ENCODE peak calls at places on chromosome 19, in ten cellular contexts. R is heart right ventricle, B is HFF-Myc, F is pancreas, W is thoracic aorta, P is gastrocnemius medialis, J is mammary epithelial cell, T is lower leg skin, G is cardiac muscle cell, U is natural killer cell. E is an unnamed sample.

GRCh38 chr19:34712606-34713261 is 21.3 kb upstream of the ZNF181 start:
- DNase-seq in R (peak), B (peak), F (no peak), W (no peak), P (peak), J (peak), T (no peak), G (peak), U (peak), E (peak)

GRCh38 chr19:46710687-46711086 is 6.2 kb downstream of the PRKD2 start:
- DNase-seq in R (no peak), B (no peak), F (no peak), W (no peak), P (no peak), J (no peak), T (no peak), G (no peak), U (no peak), E (no peak)

GRCh38 chr19:18804643-18805042 is 13.5 kb upstream of the COMP start:
- DNase-seq in R (no peak), B (no peak), F (no peak), W (no peak), P (no peak), J (no peak), T (no peak), G (no peak), U (no peak), E (no peak)

GRCh38 chr19:47445937-47446402 is 25.7 kb downstream of the SLC8A2 start:
- DNase-seq in R (no peak), B (no peak), F (peak), W (no peak), P (no peak), J (no peak), T (peak), G (peak), U (peak), E (peak)

GRCh38 chr19:3375221-3376088 is 9.1 kb downstream of the NFIC start:
- DNase-seq in R (peak), B (no peak), F (peak), W (peak), P (peak), J (no peak), T (peak), G (no peak), U (no peak), E (no peak)

GRCh38 chr19:11581740-11582139 is 4.3 kb upstream of the ACP5 start:
- DNase-seq in R (no peak), B (no peak), F (no peak), W (no peak), P (no peak), J (no peak), T (no peak), G (no peak), U (no peak), E (no peak)

GRCh38 chr19:43997631-43998290 is 5.0 kb upstream of the ZNF230 start:
- DNase-seq in R (peak), B (no peak), F (no peak), W (no peak), P (no peak), J (peak), T (no peak), G (no peak), U (no peak), E (no peak)

GRCh38 chr19:11781295-11782057 is 14.7 kb downstream of the ZNF441 start:
- DNase-seq in R (no peak), B (no peak), F (no peak), W (no peak), P (no peak), J (no peak), T (no peak), G (no peak), U (no peak), E (no peak)

GRCh38 chr19:29259153-29259552 is 46.2 kb upstream of the UQCRFS1 start:
- DNase-seq in R (no peak), B (no peak), F (no peak), W (no peak), P (no peak), J (no peak), T (peak), G (no peak), U (no peak), E (no peak)

GRCh38 chr19:2303209-2303798 is 4.7 kb downstream of the LINGO3 start:
- DNase-seq in R (no peak), B (no peak), F (no peak), W (no peak), P (no peak), J (no peak), T (no peak), G (no peak), U (no peak), E (no peak)

GRCh38 chr19:15419413-15420025 is 731 bp upstream of the AKAP8L start:
- DNase-seq in R (no peak), B (no peak), F (no peak), W (no peak), P (no peak), J (no peak), T (no peak), G (no peak), U (no peak), E (no peak)

GRCh38 chr19:18610245-18610555 is 2.5 kb upstream of the TMEM59L start:
- DNase-seq in R (no peak), B (no peak), F (no peak), W (no peak), P (no peak), J (no peak), T (no peak), G (no peak), U (no peak), E (no peak)

GRCh38 chr19:47447470-47448359 is 24.0 kb downstream of the SLC8A2 start:
- DNase-seq in R (no peak), B (no peak), F (peak), W (no peak), P (no peak), J (peak), T (no peak), G (peak), U (peak), E (peak)

GRCh38 chr19:19558636-19559035 is 20.6 kb downstream of the CILP2 start:
- DNase-seq in R (no peak), B (no peak), F (no peak), W (no peak), P (no peak), J (no peak), T (no peak), G (no peak), U (no peak), E (no peak)

GRCh38 chr19:10074153-10074552 is 12.0 kb upstream of the SHFL start:
- DNase-seq in R (no peak), B (no peak), F (no peak), W (no peak), P (no peak), J (peak), T (no peak), G (no peak), U (no peak), E (no peak)
- TF ChIP-seq CTCF in R (no peak), B (peak), F (no peak), W (no peak), P (no peak), J (peak), T (no peak), G (peak), U (peak), E (peak)

GRCh38 chr19:4534836-4535658 is at the start of gene PLIN5:
- DNase-seq in R (peak), B (peak), F (peak), W (no peak), P (peak), J (no peak), T (no peak), G (peak), U (no peak), E (peak)
- TF ChIP-seq CTCF in R (no peak), B (no peak), F (no peak), W (no peak), P (peak), J (no peak), T (no peak), G (no peak), U (no peak), E (no peak)

GRCh38 chr19:41588497-41589209 is 12.7 kb downstream of the CEACAM21 start:
- DNase-seq in R (peak), B (peak), F (no peak), W (no peak), P (no peak), J (peak), T (no peak), G (peak), U (no peak), E (peak)
- TF ChIP-seq CTCF in R (no peak), B (no peak), F (no peak), W (no peak), P (no peak), J (no peak), T (no peak), G (no peak), U (no peak), E (no peak)

GRCh38 chr19:39413903-39414608 is 1.6 kb downstream of the PLEKHG2 start:
- DNase-seq in R (no peak), B (no peak), F (peak), W (no peak), P (no peak), J (no peak), T (peak), G (peak), U (no peak), E (peak)

GRCh38 chr19:39413269-39413902 is 917 bp downstream of the PLEKHG2 start:
- DNase-seq in R (peak), B (no peak), F (peak), W (no peak), P (no peak), J (no peak), T (peak), G (peak), U (peak), E (peak)

GRCh38 chr19:39411832-39412099 is 703 bp upstream of the PLEKHG2 start:
- DNase-seq in R (peak), B (peak), F (peak), W (peak), P (peak), J (peak), T (peak), G (peak), U (peak), E (peak)

GRCh38 chr19:39412100-39412866 is at the start of gene PLEKHG2:
- DNase-seq in R (peak), B (peak), F (peak), W (peak), P (peak), J (peak), T (peak), G (peak), U (peak), E (peak)

DNA sequence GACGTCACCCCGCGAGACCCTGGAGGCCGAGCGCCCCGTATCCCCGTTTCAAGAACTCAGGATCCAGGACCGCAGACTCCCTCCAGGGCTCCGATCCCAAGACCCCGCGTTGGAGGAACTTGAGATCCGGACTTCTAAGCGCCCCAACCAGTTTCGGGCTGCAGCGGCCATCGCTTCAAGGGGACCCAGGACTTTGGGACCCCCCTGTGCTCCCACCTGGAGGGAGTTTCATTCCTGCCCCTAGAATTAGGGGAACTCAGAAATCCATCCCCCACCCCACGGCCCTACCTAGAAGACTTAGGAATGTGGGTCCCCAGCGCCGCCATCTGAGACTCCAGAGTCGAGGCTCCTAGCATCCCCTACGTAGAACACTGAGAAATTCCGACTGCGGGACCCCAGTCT is 399 bp downstream of the PLEKHG2 start:
- DNase-seq in R (no peak), B (no peak), F (no peak), W (no peak), P (no peak), J (no peak), T (peak), G (no peak), U (no peak), E (no peak)
- TF ChIP-seq CTCF in R (peak), B (no peak), F (peak), W (no peak), P (peak), J (no peak), T (peak), G (no peak), U (peak), E (peak)

GRCh38 chr19:30448386-30449130 is 76.4 kb downstream of the ZNF536 start:
- DNase-seq in R (no peak), B (no peak), F (no peak), W (no peak), P (no peak), J (no peak), T (no peak), G (no peak), U (no peak), E (no peak)
- TF ChIP-seq CTCF in R (no peak), B (no peak), F (no peak), W (no peak), P (no peak), J (no peak), T (no peak), G (no peak), U (no peak), E (no peak)

GRCh38 chr19:7366701-7367420 is 18.1 kb downstream of the ARHGEF18 start:
- DNase-seq in R (no peak), B (peak), F (no peak), W (no peak), P (no peak), J (peak), T (no peak), G (no peak), U (no peak), E (no peak)
- TF ChIP-seq CTCF in R (peak), B (peak), F (peak), W (peak), P (no peak), J (peak), T (no peak), G (peak), U (peak), E (peak)

DNA sequence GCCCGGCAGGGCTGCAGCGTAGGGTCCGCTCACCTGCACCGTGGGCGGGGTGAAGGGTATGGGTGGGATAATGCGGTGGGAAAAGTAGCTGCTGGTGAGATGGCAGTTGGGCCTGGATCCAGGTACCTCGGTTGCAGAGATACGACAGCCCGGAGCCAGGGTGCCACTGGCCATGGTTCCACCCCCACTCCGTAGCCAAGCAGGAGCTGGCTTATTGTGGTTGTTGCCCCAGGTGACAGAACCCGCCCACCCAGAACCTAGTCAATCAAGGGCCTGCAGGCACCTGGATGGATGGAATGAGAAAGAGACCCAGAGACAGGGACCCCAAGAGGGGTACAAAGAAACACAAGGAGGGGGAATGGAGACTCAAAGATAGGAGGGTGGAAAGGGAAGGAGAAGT is 3.5 kb upstream of the LHB start:
- DNase-seq in R (no peak), B (no peak), F (peak), W (no peak), P (no peak), J (no peak), T (no peak), G (no peak), U (no peak), E (no peak)
- TF ChIP-seq CTCF in R (no peak), B (no peak), F (no peak), W (no peak), P (no peak), J (no peak), T (no peak), G (no peak), U (no peak), E (no peak)